ENCODE peak calls at places on chromosome 18, in five cellular contexts. D is H1, H is K562, T is HepG2, W is SK-N-SH. K is an unnamed sample.

GRCh38 chr18:57062178-57062577 is 84.7 kb upstream of the BOD1L2 start:
- DNase-seq in D (no peak), H (no peak), T (no peak), W (no peak), K (no peak)

GRCh38 chr18:45589559-45590041 is 25.7 kb upstream of the SLC14A2 start:
- DNase-seq in D (no peak), H (no peak), T (no peak), W (peak; percentile 30), K (no peak)

GRCh38 chr18:68991281-68991680 is 193.4 kb downstream of the CCDC102B start:
- DNase-seq in D (no peak), H (no peak), T (no peak), W (no peak), K (no peak)

GRCh38 chr18:69367104-69367503 is 33.6 kb upstream of the DOK6 start:
- DNase-seq in D (no peak), H (no peak), T (peak; percentile 74), W (no peak), K (no peak)

GRCh38 chr18:75455249-75456183 is 28.0 kb upstream of the SMIM21 start:
- DNase-seq in D (peak; percentile 69), H (no peak), T (no peak), W (peak; percentile 40), K (no peak)

GRCh38 chr18:32911660-32912284 is 138.9 kb upstream of the KLHL14 start:
- DNase-seq in D (no peak), H (no peak), T (no peak), W (no peak), K (no peak)

GRCh38 chr18:48292229-48292628 is 117.0 kb downstream of the ZBTB7C start:
- DNase-seq in D (peak; percentile 11), H (no peak), T (no peak), W (no peak), K (no peak)

GRCh38 chr18:10453261-10453884 is 1.1 kb upstream of the APCDD1 start:
- DNase-seq in D (peak; percentile 59), H (no peak), T (no peak), W (no peak), K (no peak)

GRCh38 chr18:11747731-11748130 is 58.7 kb downstream of the GNAL start:
- DNase-seq in D (no peak), H (no peak), T (no peak), W (peak; percentile 27), K (no peak)

GRCh38 chr18:40577255-40577654 is 1377.8 kb upstream of the PIK3C3 start:
- DNase-seq in D (no peak), H (no peak), T (no peak), W (no peak), K (no peak)

GRCh38 chr18:12023375-12023774 is 42.1 kb downstream of the IMPA2 start:
- DNase-seq in D (no peak), H (no peak), T (no peak), W (no peak), K (no peak)

GRCh38 chr18:75418293-75418692 is 9.2 kb downstream of the SMIM21 start:
- DNase-seq in D (no peak), H (no peak), T (no peak), W (no peak), K (no peak)

GRCh38 chr18:77111449-77112160 is 21.0 kb downstream of the MBP start:
- DNase-seq in D (no peak), H (no peak), T (no peak), W (no peak), K (no peak)

GRCh38 chr18:63157293-63158011 is 162.1 kb downstream of the BCL2 start:
- DNase-seq in D (no peak), H (no peak), T (no peak), W (no peak), K (no peak)

GRCh38 chr18:24492445-24492844 is 32.0 kb downstream of the HRH4 start:
- DNase-seq in D (no peak), H (no peak), T (no peak), W (no peak), K (no peak)

GRCh38 chr18:28068208-28068607 is 108.7 kb downstream of the CDH2 start:
- DNase-seq in D (no peak), H (no peak), T (no peak), W (no peak), K (no peak)

GRCh38 chr18:78766651-78767533 is 212.7 kb upstream of the SALL3 start:
- DNase-seq in D (no peak), H (no peak), T (no peak), W (no peak), K (no peak)

GRCh38 chr18:41025666-41026065 is 929.4 kb upstream of the PIK3C3 start:
- DNase-seq in D (no peak), H (no peak), T (no peak), W (no peak), K (no peak)

GRCh38 chr18:73461038-73461779 is 593.4 kb upstream of the NETO1 start:
- DNase-seq in D (no peak), H (no peak), T (no peak), W (no peak), K (no peak)

GRCh38 chr18:75158465-75159237 is 50.3 kb downstream of the PTGR3 start:
- DNase-seq in D (no peak), H (no peak), T (no peak), W (no peak), K (no peak)

GRCh38 chr18:61882296-61883004 is 10.4 kb downstream of the RNF152 start:
- DNase-seq in D (no peak), H (no peak), T (no peak), W (peak; percentile 67), K (no peak)

GRCh38 chr18:37452697-37453385 is 112.8 kb downstream of the CELF4 start:
- DNase-seq in D (no peak), H (no peak), T (no peak), W (no peak), K (no peak)

GRCh38 chr18:77145364-77145901 is 12.8 kb upstream of the MBP start:
- DNase-seq in D (no peak), H (no peak), T (no peak), W (no peak), K (no peak)

GRCh38 chr18:72458256-72458655 is 85.9 kb downstream of the CBLN2 start:
- DNase-seq in D (no peak), H (no peak), T (no peak), W (no peak), K (no peak)

GRCh38 chr18:42534313-42534712 is 579.3 kb downstream of the PIK3C3 start:
- DNase-seq in D (no peak), H (no peak), T (no peak), W (peak; percentile 19), K (no peak)

GRCh38 chr18:74337155-74337911 is 21.7 kb downstream of the C18orf63 start:
- DNase-seq in D (no peak), H (no peak), T (no peak), W (no peak), K (no peak)

GRCh38 chr18:12862874-12863482 is 21.1 kb downstream of the PTPN2 start:
- DNase-seq in D (no peak), H (no peak), T (no peak), W (no peak), K (no peak)

GRCh38 chr18:56522826-56523225 is 115.6 kb downstream of the TXNL1 start:
- DNase-seq in D (no peak), H (no peak), T (no peak), W (no peak), K (no peak)

GRCh38 chr18:48166971-48167370 is 236.5 kb upstream of the SMAD2 start:
- DNase-seq in D (no peak), H (no peak), T (no peak), W (no peak), K (no peak)

GRCh38 chr18:13436596-13436995 is 218.0 kb downstream of the LDLRAD4 start:
- DNase-seq in D (no peak), H (no peak), T (no peak), W (no peak), K (no peak)

GRCh38 chr18:24600076-24600654 is 139.7 kb downstream of the HRH4 start:
- DNase-seq in D (no peak), H (peak; percentile 28), T (peak; percentile 40), W (peak; percentile 56), K (peak; percentile 27)

GRCh38 chr18:26656401-26656943 is 108.1 kb upstream of the KCTD1 start:
- DNase-seq in D (peak; percentile 59), H (no peak), T (no peak), W (peak; percentile 67), K (no peak)

GRCh38 chr18:23523429-23524212 is 20.3 kb downstream of the RMC1 start:
- DNase-seq in D (no peak), H (no peak), T (no peak), W (no peak), K (no peak)

GRCh38 chr18:21053127-21053526 is 58.5 kb downstream of the ROCK1 start:
- DNase-seq in D (no peak), H (no peak), T (peak; percentile 69), W (no peak), K (no peak)

GRCh38 chr18:61929881-61930640 is 37.3 kb upstream of the RNF152 start:
- DNase-seq in D (no peak), H (no peak), T (no peak), W (no peak), K (no peak)

GRCh38 chr18:58733866-58734265 is 62.6 kb downstream of the MALT1 start:
- DNase-seq in D (no peak), H (no peak), T (no peak), W (no peak), K (no peak)
- H3K36me3 ChIP-seq in D (peaks cover 12% of the 10 kb centered on the region), H (no peaks in the 10 kb centered on the region), T (peaks cover 58% of the 10 kb centered on the region), W (peaks cover 43% of the 10 kb centered on the region), K (peaks cover 19% of the 10 kb centered on the region)

GRCh38 chr18:79857082-79857661 is 59.4 kb downstream of the KCNG2 start:
- DNase-seq in D (peak; percentile 50), H (no peak), T (peak; percentile 19), W (peak; percentile 59), K (no peak)
- TF ChIP-seq MAX in D (peak; percentile 71), H (no peak), T (peak; percentile 46), W (no peak), K (no peak)

DNA sequence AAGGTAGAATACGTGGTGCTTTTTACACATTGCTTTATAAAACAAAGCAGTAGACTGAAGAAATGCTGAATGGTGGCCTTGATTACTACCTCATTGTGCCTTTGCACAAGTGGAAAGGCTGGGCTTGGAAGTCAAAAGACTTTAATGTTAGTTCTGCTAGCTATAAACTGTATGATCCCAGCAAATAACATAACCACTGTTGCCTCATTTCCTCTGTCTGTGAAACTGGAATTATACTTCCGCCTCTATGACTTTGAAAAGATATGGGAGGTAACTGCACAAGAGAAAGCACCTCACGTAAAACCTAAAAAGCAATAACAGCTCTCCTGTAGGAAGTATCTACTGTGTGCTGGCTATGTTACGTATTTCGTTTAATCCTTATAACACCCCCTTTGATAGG is 43.4 kb upstream of the DSC1 start:
- DNase-seq in D (no peak), H (no peak), T (peak; percentile 38), W (no peak), K (no peak)
- H3K9ac ChIP-seq in D (no peak overlapping the region), H (no peak overlapping the region), T (peak overlapping the region; percentile 58), W (no peak overlapping the region), K (peak overlapping the region; percentile 3)

GRCh38 chr18:2923464-2923863 is 76.7 kb downstream of the EMILIN2 start:
- DNase-seq in D (no peak), H (no peak), T (no peak), W (no peak), K (no peak)
- H3K36me3 ChIP-seq in D (peaks cover 36% of the 10 kb centered on the region), H (peaks cover 95% of the 10 kb centered on the region), T (peaks cover 98% of the 10 kb centered on the region), W (peaks cover 43% of the 10 kb centered on the region), K (peaks cover 5% of the 10 kb centered on the region)

K was measured in HCT116.